ENCODE peak calls at places on chromosomes 5 and 9, in six cellular contexts. One of them, this sample, is unnamed.

GRCh38 chr5:81631124-81631523 is 119.8 kb downstream of the SSBP2 start:
- DNase-seq in brain microvascular endothelial cell: no peak
- DNase-seq in upper lobe of right lung: no peak
- DNase-seq in LoVo: no peak
- DNase-seq in SK-N-DZ: no peak
- DNase-seq in cardiac fibroblast: no peak
- DNase-seq in this sample: no peak

GRCh38 chr9:134704499-134704898 is 62.9 kb downstream of the COL5A1 start:
- DNase-seq in brain microvascular endothelial cell: no peak
- DNase-seq in upper lobe of right lung: no peak
- DNase-seq in LoVo: no peak
- DNase-seq in SK-N-DZ: no peak
- DNase-seq in cardiac fibroblast: no peak
- DNase-seq in this sample: no peak

GRCh38 chr5:8396756-8397155 is 527.8 kb downstream of the MTRR start:
- DNase-seq in brain microvascular endothelial cell: peak
- DNase-seq in upper lobe of right lung: no peak
- DNase-seq in LoVo: no peak
- DNase-seq in SK-N-DZ: no peak
- DNase-seq in cardiac fibroblast: no peak
- DNase-seq in this sample: no peak

GRCh38 chr5:83632874-83633273 is 87.8 kb downstream of the HAPLN1 start:
- DNase-seq in brain microvascular endothelial cell: peak
- DNase-seq in upper lobe of right lung: no peak
- DNase-seq in LoVo: peak
- DNase-seq in SK-N-DZ: no peak
- DNase-seq in cardiac fibroblast: peak
- DNase-seq in this sample: no peak

GRCh38 chr5:56095579-56096102 is 100.9 kb upstream of the IL6ST start:
- DNase-seq in brain microvascular endothelial cell: no peak
- DNase-seq in upper lobe of right lung: no peak
- DNase-seq in LoVo: no peak
- DNase-seq in SK-N-DZ: no peak
- DNase-seq in cardiac fibroblast: no peak
- DNase-seq in this sample: no peak

GRCh38 chr9:121200346-121200745 is 1.3 kb downstream of the RAB14 start:
- DNase-seq in brain microvascular endothelial cell: no peak
- DNase-seq in upper lobe of right lung: no peak
- DNase-seq in LoVo: peak
- DNase-seq in SK-N-DZ: no peak
- DNase-seq in cardiac fibroblast: no peak
- DNase-seq in this sample: no peak

GRCh38 chr5:127409923-127410675 is 107.3 kb upstream of the PRRC1 start:
- DNase-seq in brain microvascular endothelial cell: no peak
- DNase-seq in upper lobe of right lung: no peak
- DNase-seq in LoVo: no peak
- DNase-seq in SK-N-DZ: no peak
- DNase-seq in cardiac fibroblast: no peak
- DNase-seq in this sample: no peak

GRCh38 chr9:69339620-69340019 is 14.6 kb downstream of the ENTREP1 start:
- DNase-seq in brain microvascular endothelial cell: no peak
- DNase-seq in upper lobe of right lung: no peak
- DNase-seq in LoVo: no peak
- DNase-seq in SK-N-DZ: no peak
- DNase-seq in cardiac fibroblast: no peak
- DNase-seq in this sample: no peak

GRCh38 chr9:34408173-34408572 is 31.5 kb upstream of the MYORG start:
- DNase-seq in brain microvascular endothelial cell: no peak
- DNase-seq in upper lobe of right lung: no peak
- DNase-seq in LoVo: no peak
- DNase-seq in SK-N-DZ: no peak
- DNase-seq in cardiac fibroblast: no peak
- DNase-seq in this sample: no peak

GRCh38 chr5:142327111-142327842 is 2.5 kb upstream of the SPRY4 start:
- DNase-seq in brain microvascular endothelial cell: peak
- DNase-seq in upper lobe of right lung: no peak
- DNase-seq in LoVo: no peak
- DNase-seq in SK-N-DZ: no peak
- DNase-seq in cardiac fibroblast: peak
- DNase-seq in this sample: no peak

GRCh38 chr5:180389252-180390101 is 36.3 kb upstream of the GFPT2 start:
- DNase-seq in brain microvascular endothelial cell: no peak
- DNase-seq in upper lobe of right lung: peak
- DNase-seq in LoVo: no peak
- DNase-seq in SK-N-DZ: no peak
- DNase-seq in cardiac fibroblast: no peak
- DNase-seq in this sample: no peak

GRCh38 chr9:133788819-133789733 is 50.9 kb upstream of the SARDH start:
- DNase-seq in brain microvascular endothelial cell: no peak
- DNase-seq in upper lobe of right lung: no peak
- DNase-seq in LoVo: no peak
- DNase-seq in SK-N-DZ: no peak
- DNase-seq in cardiac fibroblast: no peak
- DNase-seq in this sample: peak

GRCh38 chr5:139294372-139295165 is 1.0 kb downstream of the MATR3 start:
- DNase-seq in brain microvascular endothelial cell: peak
- DNase-seq in upper lobe of right lung: peak
- DNase-seq in LoVo: peak
- DNase-seq in SK-N-DZ: peak
- DNase-seq in cardiac fibroblast: peak
- DNase-seq in this sample: peak

GRCh38 chr5:84403773-84404172 is 19.1 kb upstream of the EDIL3 start:
- DNase-seq in brain microvascular endothelial cell: peak
- DNase-seq in upper lobe of right lung: no peak
- DNase-seq in LoVo: peak
- DNase-seq in SK-N-DZ: no peak
- DNase-seq in cardiac fibroblast: peak
- DNase-seq in this sample: no peak

GRCh38 chr5:142686210-142686734 is 382 bp upstream of the FGF1 start:
- DNase-seq in brain microvascular endothelial cell: peak
- DNase-seq in upper lobe of right lung: no peak
- DNase-seq in LoVo: no peak
- DNase-seq in SK-N-DZ: no peak
- DNase-seq in cardiac fibroblast: no peak
- DNase-seq in this sample: peak

GRCh38 chr5:43497311-43498104 is 13.8 kb upstream of the TMEM267 start:
- DNase-seq in brain microvascular endothelial cell: no peak
- DNase-seq in upper lobe of right lung: no peak
- DNase-seq in LoVo: peak
- DNase-seq in SK-N-DZ: no peak
- DNase-seq in cardiac fibroblast: no peak
- DNase-seq in this sample: no peak

GRCh38 chr5:143613329-143613728 is 198.6 kb upstream of the HMHB1 start:
- DNase-seq in brain microvascular endothelial cell: no peak
- DNase-seq in upper lobe of right lung: no peak
- DNase-seq in LoVo: no peak
- DNase-seq in SK-N-DZ: no peak
- DNase-seq in cardiac fibroblast: no peak
- DNase-seq in this sample: no peak

GRCh38 chr5:2902186-2902585 is 150.7 kb upstream of the IRX2 start:
- DNase-seq in brain microvascular endothelial cell: no peak
- DNase-seq in upper lobe of right lung: no peak
- DNase-seq in LoVo: no peak
- DNase-seq in SK-N-DZ: no peak
- DNase-seq in cardiac fibroblast: no peak
- DNase-seq in this sample: no peak

GRCh38 chr5:127848098-127848497 is 144.9 kb downstream of the CCDC192 start:
- DNase-seq in brain microvascular endothelial cell: no peak
- DNase-seq in upper lobe of right lung: no peak
- DNase-seq in LoVo: peak
- DNase-seq in SK-N-DZ: no peak
- DNase-seq in cardiac fibroblast: no peak
- DNase-seq in this sample: no peak

This sample was measured in HepG2.